ENCODE peak calls at places on chromosomes 13 and 19, in six cellular contexts. One of them, this sample, is unnamed.

GRCh38 chr19:39007096-39007495 is 25.3 kb downstream of the FBXO27 start:
- DNase-seq in SK-N-SH: no peak
- DNase-seq in H1: no peak
- DNase-seq in GM12878: no peak
- DNase-seq in K562: no peak
- DNase-seq in HepG2: no peak
- DNase-seq in this sample: no peak

GRCh38 chr13:77898097-77898496 is 20.5 kb downstream of the EDNRB start:
- DNase-seq in SK-N-SH: no peak
- DNase-seq in H1: no peak
- DNase-seq in GM12878: peak; percentile 66
- DNase-seq in K562: no peak
- DNase-seq in HepG2: no peak
- DNase-seq in this sample: no peak

GRCh38 chr19:33395561-33396550 is 22.3 kb downstream of the CEBPG start:
- DNase-seq in SK-N-SH: peak; percentile 22
- DNase-seq in K562: no peak
- DNase-seq in GM12878: no peak
- DNase-seq in H1: no peak
- DNase-seq in HepG2: no peak
- DNase-seq in this sample: no peak

GRCh38 chr13:104450006-104450405 is 1383.8 kb upstream of the SLC10A2 start:
- DNase-seq in H1: no peak
- DNase-seq in HepG2: no peak
- DNase-seq in SK-N-SH: no peak
- DNase-seq in GM12878: no peak
- DNase-seq in K562: no peak
- DNase-seq in this sample: no peak

GRCh38 chr13:70856706-70857105 is 748.5 kb upstream of the KLHL1 start:
- DNase-seq in SK-N-SH: no peak
- DNase-seq in GM12878: no peak
- DNase-seq in K562: no peak
- DNase-seq in H1: no peak
- DNase-seq in HepG2: no peak
- DNase-seq in this sample: no peak

GRCh38 chr13:104773775-104774174 is 1707.6 kb upstream of the SLC10A2 start:
- DNase-seq in GM12878: peak; percentile 4
- DNase-seq in SK-N-SH: peak; percentile 11
- DNase-seq in H1: peak; percentile 51
- DNase-seq in HepG2: peak; percentile 8
- DNase-seq in K562: no peak
- DNase-seq in this sample: peak; percentile 39

GRCh38 chr13:72643339-72643989 is 84.0 kb downstream of the MZT1 start:
- DNase-seq in H1: peak; percentile 63
- DNase-seq in SK-N-SH: peak; percentile 22
- DNase-seq in HepG2: peak; percentile 41
- DNase-seq in K562: peak; percentile 13
- DNase-seq in GM12878: no peak
- DNase-seq in this sample: peak; percentile 33

GRCh38 chr13:25899464-25899863 is 152.4 kb downstream of the SHISA2 start:
- DNase-seq in HepG2: no peak
- DNase-seq in SK-N-SH: no peak
- DNase-seq in K562: no peak
- DNase-seq in GM12878: no peak
- DNase-seq in H1: no peak
- DNase-seq in this sample: no peak

GRCh38 chr19:3655402-3656072 is 28.9 kb upstream of the CACTIN start:
- DNase-seq in HepG2: no peak
- DNase-seq in H1: no peak
- DNase-seq in K562: no peak
- DNase-seq in GM12878: no peak
- DNase-seq in SK-N-SH: peak; percentile 59
- DNase-seq in this sample: no peak

GRCh38 chr19:38115264-38115802 is 108.7 kb downstream of the DPF1 start:
- DNase-seq in SK-N-SH: no peak
- DNase-seq in K562: no peak
- DNase-seq in H1: no peak
- DNase-seq in HepG2: no peak
- DNase-seq in GM12878: no peak
- DNase-seq in this sample: no peak

GRCh38 chr13:30736921-30737320 is 1.6 kb downstream of the ALOX5AP start:
- DNase-seq in K562: no peak
- DNase-seq in H1: no peak
- DNase-seq in GM12878: no peak
- DNase-seq in SK-N-SH: no peak
- DNase-seq in HepG2: no peak
- DNase-seq in this sample: no peak

GRCh38 chr13:43157796-43158195 is 134.4 kb downstream of the DNAJC15 start:
- DNase-seq in H1: no peak
- DNase-seq in SK-N-SH: no peak
- DNase-seq in K562: no peak
- DNase-seq in HepG2: no peak
- DNase-seq in GM12878: no peak
- DNase-seq in this sample: no peak

GRCh38 chr19:43524922-43525835 is 1.8 kb downstream of the ETHE1 start:
- DNase-seq in HepG2: peak; percentile 87
- DNase-seq in GM12878: peak; percentile 44
- DNase-seq in H1: peak; percentile 63
- DNase-seq in K562: no peak
- DNase-seq in SK-N-SH: no peak
- DNase-seq in this sample: peak; percentile 57

GRCh38 chr13:95185851-95186250 is 115.4 kb downstream of the ABCC4 start:
- DNase-seq in H1: no peak
- DNase-seq in GM12878: no peak
- DNase-seq in SK-N-SH: no peak
- DNase-seq in K562: no peak
- DNase-seq in HepG2: no peak
- DNase-seq in this sample: no peak

GRCh38 chr19:18223860-18224524 is 2.2 kb downstream of the PDE4C start:
- DNase-seq in SK-N-SH: peak; percentile 89
- DNase-seq in H1: peak; percentile 100
- DNase-seq in GM12878: no peak
- DNase-seq in HepG2: peak; percentile 63
- DNase-seq in K562: peak; percentile 96
- DNase-seq in this sample: peak; percentile 49

GRCh38 chr13:101640797-101641400 is 188.4 kb downstream of the ITGBL1 start:
- DNase-seq in H1: no peak
- DNase-seq in SK-N-SH: no peak
- DNase-seq in HepG2: no peak
- DNase-seq in K562: no peak
- DNase-seq in GM12878: no peak
- DNase-seq in this sample: no peak

GRCh38 chr19:21474671-21475181 is 30.7 kb upstream of the ZNF429 start:
- DNase-seq in H1: no peak
- DNase-seq in HepG2: no peak
- DNase-seq in SK-N-SH: peak; percentile 90
- DNase-seq in GM12878: no peak
- DNase-seq in K562: no peak
- DNase-seq in this sample: no peak

GRCh38 chr19:27796073-27796472 is 1416.9 kb downstream of the UQCRFS1 start:
- DNase-seq in H1: no peak
- DNase-seq in SK-N-SH: no peak
- DNase-seq in GM12878: no peak
- DNase-seq in K562: no peak
- DNase-seq in HepG2: no peak
- DNase-seq in this sample: no peak

GRCh38 chr13:103625194-103625593 is 559.0 kb upstream of the SLC10A2 start:
- DNase-seq in SK-N-SH: no peak
- DNase-seq in K562: no peak
- DNase-seq in H1: no peak
- DNase-seq in HepG2: no peak
- DNase-seq in GM12878: no peak
- DNase-seq in this sample: no peak

GRCh38 chr19:30941591-30941990 is 407.6 kb downstream of the TSHZ3 start:
- DNase-seq in HepG2: no peak
- DNase-seq in SK-N-SH: no peak
- DNase-seq in K562: no peak
- DNase-seq in H1: no peak
- DNase-seq in GM12878: no peak
- DNase-seq in this sample: no peak

GRCh38 chr13:66425741-66426140 is 804.4 kb downstream of the PCDH9 start:
- DNase-seq in K562: no peak
- DNase-seq in H1: no peak
- DNase-seq in SK-N-SH: no peak
- DNase-seq in HepG2: no peak
- DNase-seq in GM12878: no peak
- DNase-seq in this sample: no peak

GRCh38 chr13:108785844-108786243 is 156.4 kb downstream of the MYO16 start:
- DNase-seq in K562: no peak
- DNase-seq in SK-N-SH: no peak
- DNase-seq in H1: no peak
- DNase-seq in GM12878: no peak
- DNase-seq in HepG2: no peak
- DNase-seq in this sample: no peak

GRCh38 chr19:46068345-46069258 is 27.8 kb upstream of the IGFL4 start:
- DNase-seq in HepG2: peak; percentile 92
- DNase-seq in K562: no peak
- DNase-seq in H1: no peak
- DNase-seq in GM12878: no peak
- DNase-seq in SK-N-SH: no peak
- DNase-seq in this sample: peak; percentile 89

GRCh38 chr13:65911546-65912193 is 1318.5 kb downstream of the PCDH9 start:
- DNase-seq in HepG2: no peak
- DNase-seq in GM12878: no peak
- DNase-seq in SK-N-SH: no peak
- DNase-seq in K562: no peak
- DNase-seq in H1: no peak
- DNase-seq in this sample: no peak

GRCh38 chr13:35857769-35858168 is 273.4 kb downstream of the DCLK1 start:
- DNase-seq in H1: peak; percentile 52
- DNase-seq in K562: no peak
- DNase-seq in GM12878: no peak
- DNase-seq in HepG2: no peak
- DNase-seq in SK-N-SH: no peak
- DNase-seq in this sample: no peak

GRCh38 chr13:42746846-42747245 is 34.5 kb upstream of the FAM216B start:
- DNase-seq in GM12878: no peak
- DNase-seq in HepG2: no peak
- DNase-seq in K562: no peak
- DNase-seq in H1: no peak
- DNase-seq in SK-N-SH: no peak
- DNase-seq in this sample: no peak

DNA sequence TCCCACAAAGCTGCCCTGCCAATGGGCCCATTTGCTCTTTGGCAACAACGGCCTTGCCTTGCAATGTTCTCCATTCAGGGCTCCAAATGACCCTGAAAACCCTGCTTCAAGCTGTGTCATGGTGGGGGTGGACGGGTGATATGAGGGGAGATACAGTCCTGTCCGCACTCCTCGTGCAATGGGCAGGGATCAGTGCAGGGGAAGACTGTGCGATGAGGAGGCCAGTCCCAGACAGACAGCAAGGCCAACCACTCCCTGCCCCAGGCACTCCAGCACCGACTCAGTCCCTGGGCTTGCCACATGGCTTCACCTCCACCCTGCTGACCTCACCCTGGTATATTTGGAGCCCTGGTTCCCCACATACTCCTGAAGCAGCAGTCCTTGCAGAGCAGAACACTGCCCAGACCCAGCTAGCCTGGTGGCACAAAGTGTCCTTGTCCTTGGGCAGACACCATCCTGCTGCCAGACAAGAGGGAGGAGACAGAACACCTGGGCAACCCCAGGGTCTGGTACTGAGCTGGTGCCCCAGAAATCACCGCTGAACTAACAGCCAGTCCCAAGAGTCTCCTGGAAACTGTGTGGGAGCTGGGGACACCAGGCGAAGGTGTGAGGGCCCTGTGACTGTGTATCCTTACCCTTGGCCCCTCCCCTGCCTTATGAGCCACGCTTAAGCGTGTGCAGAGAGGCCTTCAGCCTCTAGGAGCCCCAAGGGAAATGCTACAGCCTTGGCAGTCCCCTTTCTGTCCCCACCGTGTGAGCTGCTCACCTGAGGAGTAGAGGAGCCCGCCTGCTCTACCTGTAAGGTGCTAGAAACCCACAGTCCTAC is 9.1 kb upstream of the SLC35E1 start:
- DNase-seq in H1: no peak
- DNase-seq in GM12878: no peak
- DNase-seq in SK-N-SH: no peak
- DNase-seq in K562: peak; percentile 71
- DNase-seq in HepG2: no peak
- DNase-seq in this sample: no peak
- H3K27ac ChIP-seq in H1: no peak overlapping the region
- H3K27ac ChIP-seq in GM12878: peak overlapping the region; percentile 50
- H3K27ac ChIP-seq in SK-N-SH: no peak overlapping the region
- H3K27ac ChIP-seq in K562: peak overlapping the region; percentile 71
- H3K27ac ChIP-seq in HepG2: no peak overlapping the region
- H3K27ac ChIP-seq in this sample: no peak overlapping the region

GRCh38 chr13:111117289-111117688 is 2.2 kb downstream of the ARHGEF7 start:
- DNase-seq in K562: no peak
- DNase-seq in GM12878: no peak
- DNase-seq in SK-N-SH: no peak
- DNase-seq in H1: no peak
- DNase-seq in HepG2: no peak
- DNase-seq in this sample: no peak
- TF ChIP-seq JUND in K562: no peak
- TF ChIP-seq JUND in GM12878: no peak
- TF ChIP-seq JUND in SK-N-SH: no peak
- TF ChIP-seq JUND in H1: no peak
- TF ChIP-seq JUND in HepG2: no peak
- TF ChIP-seq JUND in this sample: no peak

DNA sequence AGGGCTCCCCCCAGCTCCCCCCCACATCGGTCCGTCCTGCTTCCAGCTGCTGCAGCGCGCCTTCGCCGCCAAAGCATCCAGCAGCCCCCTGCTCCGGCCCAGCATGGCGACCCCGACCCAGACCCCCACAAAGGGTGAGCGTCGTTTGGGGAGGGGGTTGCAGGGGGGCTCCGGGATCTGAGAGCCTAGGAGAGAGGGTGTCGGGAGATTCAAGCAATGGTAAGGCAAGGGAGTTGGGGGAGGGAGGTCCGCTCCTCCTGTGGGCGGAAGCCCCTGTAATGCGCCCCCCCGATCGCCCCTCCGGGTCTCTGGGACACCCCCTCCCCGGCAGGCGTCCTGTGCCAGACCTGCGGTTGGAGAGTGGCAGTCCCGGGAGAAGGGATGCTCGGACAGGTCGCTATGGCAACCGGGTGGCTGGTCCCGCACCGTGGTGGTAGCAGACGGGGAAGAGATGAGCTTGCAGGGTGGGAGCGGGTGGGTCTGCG is at the start of gene FXYD7:
- DNase-seq in HepG2: no peak
- DNase-seq in SK-N-SH: peak; percentile 66
- DNase-seq in K562: no peak
- DNase-seq in GM12878: no peak
- DNase-seq in H1: peak; percentile 74
- DNase-seq in this sample: no peak
- TF ChIP-seq SIN3A in HepG2: no peak
- TF ChIP-seq SIN3A in SK-N-SH: no peak
- TF ChIP-seq SIN3A in K562: no peak
- TF ChIP-seq SIN3A in GM12878: no peak
- TF ChIP-seq SIN3A in H1: no peak
- TF ChIP-seq SIN3A in this sample: no peak

DNA sequence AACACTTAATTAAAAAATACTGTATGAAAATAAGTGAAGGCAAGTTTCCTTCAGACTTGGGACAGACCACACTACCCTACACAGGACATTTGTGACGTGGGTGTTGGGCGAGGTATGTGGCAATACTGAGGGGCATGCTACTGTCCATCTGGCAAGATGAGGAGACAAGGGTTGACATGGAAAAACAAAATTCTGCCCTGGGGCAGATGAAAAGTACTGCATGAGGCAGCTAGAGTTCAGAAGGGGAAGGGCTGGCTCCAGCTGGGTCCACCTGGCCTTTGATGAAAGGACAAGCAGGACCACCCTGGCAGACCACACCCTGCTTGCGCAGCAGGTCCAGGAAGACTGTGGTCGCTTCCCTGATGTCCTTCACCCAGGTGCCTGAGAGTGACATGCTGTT is 43.2 kb downstream of the LATS2 start:
- DNase-seq in HepG2: no peak
- DNase-seq in K562: no peak
- DNase-seq in GM12878: no peak
- DNase-seq in H1: no peak
- DNase-seq in SK-N-SH: no peak
- DNase-seq in this sample: no peak
- H3K27ac ChIP-seq in HepG2: no peak overlapping the region
- H3K27ac ChIP-seq in K562: no peak overlapping the region
- H3K27ac ChIP-seq in GM12878: no peak overlapping the region
- H3K27ac ChIP-seq in H1: no peak overlapping the region
- H3K27ac ChIP-seq in SK-N-SH: peak overlapping the region; percentile 99
- H3K27ac ChIP-seq in this sample: no peak overlapping the region